ENCODE peak calls at places on chromosome X, in eight cellular contexts. W is stimulated activated CD4-positive, alpha-beta T cell treated with anti-CD3 and anti-CD28 coated beads, TNF-alpha, amount 100 ng/mL, for 24 hours; U is mesenteric fat pad; K is CD4-positive, alpha-beta T cell; D is Right ventricle myocardium superior; N is iris pigment epithelial cell; O is fibroblast of lung; B is HT-29. V is an unnamed sample.

GRCh38 chrX:47562615-47563243 is 1.7 kb downstream of the ARAF start:
- DNase-seq in D (no peak), U (peak), N (peak), B (peak), O (no peak), K (no peak), W (no peak), V (peak)

GRCh38 chrX:8279323-8279722 is 108.3 kb upstream of the VCX2 start:
- DNase-seq in N (no peak), K (no peak), O (no peak), D (no peak), B (no peak), U (no peak), W (no peak), V (no peak)

GRCh38 chrX:150037041-150037440 is 98.8 kb upstream of the EOLA2 start:
- DNase-seq in W (no peak), K (no peak), U (no peak), N (no peak), D (no peak), B (peak), O (no peak), V (no peak)

GRCh38 chrX:136625246-136625645 is 22.7 kb upstream of the CD40LG start:
- DNase-seq in N (no peak), K (no peak), D (no peak), O (no peak), B (no peak), U (no peak), W (no peak), V (no peak)

GRCh38 chrX:30023451-30023850 is 191.9 kb upstream of the MAGEB2 start:
- DNase-seq in U (no peak), D (no peak), W (no peak), K (no peak), B (no peak), O (peak), N (peak), V (no peak)

GRCh38 chrX:130560558-130560957 is 158.8 kb downstream of the RBMX2 start:
- DNase-seq in B (no peak), W (no peak), N (no peak), K (no peak), O (no peak), D (no peak), U (no peak), V (peak)

GRCh38 chrX:1534321-1535168 is 2.4 kb downstream of the P2RY8 start:
- DNase-seq in N (no peak), B (no peak), D (no peak), W (no peak), O (no peak), K (peak), U (peak), V (peak)

GRCh38 chrX:97328853-97329252 is 445.1 kb downstream of the RPA4 start:
- DNase-seq in B (peak), K (no peak), D (no peak), N (no peak), U (no peak), O (no peak), W (no peak), V (no peak)

GRCh38 chrX:136221851-136222513 is 29.2 kb downstream of the MAP7D3 start:
- DNase-seq in O (peak), N (no peak), U (no peak), K (no peak), D (no peak), W (no peak), B (no peak), V (no peak)

GRCh38 chrX:41922125-41922521 is 1.2 kb downstream of the CASK start:
- DNase-seq in K (no peak), N (peak), O (peak), B (peak), D (no peak), W (no peak), U (no peak), V (peak)

GRCh38 chrX:41332408-41332987 is 1.5 kb upstream of the DDX3X start:
- DNase-seq in D (peak), N (peak), W (no peak), B (no peak), K (peak), U (no peak), O (peak), V (peak)

GRCh38 chrX:53223068-53223693 is 1.8 kb downstream of the KDM5C start:
- DNase-seq in N (no peak), B (peak), W (no peak), K (no peak), O (no peak), D (no peak), U (no peak), V (no peak)

GRCh38 chrX:112786076-112786475 is 54.6 kb downstream of the AMOT start:
- DNase-seq in U (no peak), K (no peak), W (no peak), B (no peak), N (no peak), D (no peak), O (no peak), V (no peak)

GRCh38 chrX:2500681-2501151 is at the start of the genes DHRSX and ZBED1:
- DNase-seq in U (peak), D (peak), O (peak), K (peak), W (peak), N (peak), B (no peak), V (no peak)

GRCh38 chrX:133413218-133413925 is 1.9 kb downstream of the GPC4 start:
- DNase-seq in U (no peak), K (no peak), W (no peak), N (no peak), B (no peak), O (no peak), D (no peak), V (no peak)

V was measured in DMS53.